ENCODE peak calls at places on chromosomes 11 and 22, in five cellular contexts. L, V, F, X and N are unnamed samples.
A peak's percentile ranks its signal among the peaks of the same experiment; 100 is the strongest.

GRCh38 chr22:40021401-40022000 is 26.7 kb downstream of the FAM83F start:
- DNase-seq in L (no peak), X (no peak), V (no peak), F (no peak), N (no peak)

GRCh38 chr11:100932474-100933100 is 197.0 kb downstream of the PGR start:
- DNase-seq in X (no peak), V (no peak), F (no peak), L (peak; percentile 59), N (no peak)

GRCh38 chr11:62600367-62601113 is 1.1 kb downstream of the MTA2 start:
- DNase-seq in L (no peak), X (no peak), V (no peak), F (no peak), N (peak; percentile 14)

GRCh38 chr22:43273902-43274484 is 69.2 kb downstream of the SCUBE1 start:
- DNase-seq in F (peak; percentile 84), V (peak; percentile 54), L (peak; percentile 71), X (peak; percentile 69), N (peak; percentile 66)

GRCh38 chr22:23833911-23834317 is 4.9 kb downstream of the DERL3 start:
- DNase-seq in V (no peak), X (no peak), L (no peak), F (no peak), N (no peak)

GRCh38 chr22:44399196-44399837 is 86.6 kb upstream of the SHISAL1 start:
- DNase-seq in L (no peak), F (peak; percentile 15), X (no peak), V (no peak), N (no peak)

GRCh38 chr11:82701847-82702520 is 31.7 kb downstream of the FAM181B start:
- DNase-seq in L (peak; percentile 31), X (peak; percentile 81), F (peak; percentile 65), V (peak; percentile 65), N (peak; percentile 62)

GRCh38 chr11:64713031-64713780 is 9.8 kb downstream of the NRXN2 start:
- DNase-seq in L (peak; percentile 23), F (no peak), X (no peak), V (no peak), N (peak; percentile 78)

GRCh38 chr22:24805790-24806662 is at the start of gene SGSM1:
- DNase-seq in F (peak; percentile 89), V (peak; percentile 82), X (peak; percentile 91), L (peak; percentile 71), N (peak; percentile 65)

GRCh38 chr22:17633217-17633997 is 4.9 kb upstream of the ATP6V1E1 start:
- DNase-seq in L (peak; percentile 72), X (no peak), F (no peak), V (no peak), N (peak; percentile 94)

GRCh38 chr22:44777364-44777756 is 25.0 kb downstream of the ARHGAP8 start:
- DNase-seq in V (no peak), F (no peak), L (no peak), X (no peak), N (no peak)

GRCh38 chr11:1305558-1306056 is 3.8 kb downstream of the TOLLIP start:
- DNase-seq in F (peak; percentile 24), L (no peak), X (peak; percentile 36), V (no peak), N (no peak)

GRCh38 chr11:1559103-1559951 is 12.7 kb downstream of the DUSP8 start:
- DNase-seq in V (no peak), F (peak; percentile 74), X (peak; percentile 80), L (peak; percentile 25), N (no peak)

GRCh38 chr11:110759972-110760381 is 47.7 kb upstream of the ARHGAP20 start:
- DNase-seq in L (peak; percentile 32), V (no peak), F (no peak), X (no peak), N (no peak)

GRCh38 chr11:65586247-65586630 is 9.4 kb downstream of the KCNK7 start:
- DNase-seq in V (no peak), L (no peak), X (no peak), F (no peak), N (no peak)

GRCh38 chr22:24330636-24331035 is 60.0 kb downstream of the SPECC1L start:
- DNase-seq in X (no peak), V (no peak), L (no peak), F (no peak), N (peak; percentile 58)

GRCh38 chr11:115612331-115612730 is 108.1 kb upstream of the CADM1 start:
- DNase-seq in X (no peak), V (no peak), L (peak; percentile 51), F (peak; percentile 60), N (no peak)

GRCh38 chr11:112355726-112356125 is 95.1 kb upstream of the PLET1 start:
- DNase-seq in L (no peak), F (peak; percentile 67), X (peak; percentile 56), V (no peak), N (no peak)

GRCh38 chr11:5380740-5381342 is 2.8 kb upstream of the OR51M1 start:
- DNase-seq in X (peak; percentile 70), V (peak; percentile 58), F (peak; percentile 76), L (peak; percentile 70), N (peak; percentile 52)

GRCh38 chr11:128814856-128815705 is 52.0 kb downstream of the KCNJ1 start:
- DNase-seq in X (peak; percentile 83), L (peak; percentile 87), V (peak; percentile 79), F (peak; percentile 88), N (peak; percentile 35)

GRCh38 chr11:81987829-81988472 is 745.7 kb downstream of the FAM181B start:
- DNase-seq in V (no peak), F (no peak), X (no peak), L (peak; percentile 25), N (no peak)

GRCh38 chr22:19895160-19895849 is 40.6 kb upstream of the GNB1L start:
- DNase-seq in X (no peak), F (no peak), L (no peak), V (no peak), N (no peak)
- H2BK12ac ChIP-seq in X (no peak overlapping the region), F (no peak overlapping the region), L (no peak overlapping the region), V (no peak overlapping the region), N (peak overlapping the region; percentile 39)

GRCh38 chr22:49597428-49598039 is 230.1 kb downstream of the BRD1 start:
- DNase-seq in L (no peak), F (no peak), V (no peak), X (no peak), N (no peak)
- H2BK12ac ChIP-seq in L (no peak overlapping the region), F (no peak overlapping the region), V (no peak overlapping the region), X (no peak overlapping the region), N (no peak overlapping the region)

DNA sequence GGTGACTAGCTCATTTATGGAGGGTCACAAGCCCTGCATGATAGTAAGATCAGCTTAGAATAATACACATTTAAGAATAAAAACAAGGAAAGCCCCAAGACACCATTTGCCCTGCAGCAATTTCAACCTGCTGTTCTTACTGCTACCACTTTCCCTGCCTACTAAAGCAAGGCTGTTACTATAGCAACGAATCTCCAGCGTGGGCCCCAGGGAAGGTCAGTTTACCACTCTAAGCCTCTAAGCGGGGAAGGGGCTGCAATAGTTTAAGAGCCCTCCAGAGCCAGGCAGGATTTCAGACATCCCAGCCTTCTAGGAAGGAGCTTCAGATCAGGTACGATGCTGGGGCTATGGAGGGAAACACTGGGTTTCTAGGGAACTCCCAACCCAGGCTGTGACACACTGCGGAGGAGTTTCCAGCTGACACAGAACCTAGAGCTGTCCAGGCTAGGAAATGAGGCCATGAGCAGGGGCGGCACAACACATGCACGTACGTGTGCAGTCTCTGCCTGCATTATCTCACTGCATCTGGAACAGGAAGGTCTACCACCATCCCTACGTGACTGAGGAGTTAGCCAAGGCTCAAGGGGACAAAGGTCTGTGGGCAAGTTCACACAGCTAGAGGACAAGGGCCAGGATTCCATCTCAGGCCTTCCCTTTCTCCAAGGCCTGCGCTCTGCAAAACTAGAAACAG is 20.5 kb downstream of the HPS4 start:
- DNase-seq in V (no peak), X (no peak), L (no peak), F (no peak), N (peak; percentile 96)
- H2BK12ac ChIP-seq in V (no peak overlapping the region), X (no peak overlapping the region), L (no peak overlapping the region), F (no peak overlapping the region), N (no peak overlapping the region)

GRCh38 chr11:102912482-102912830 is 37.7 kb upstream of the MMP12 start:
- DNase-seq in X (no peak), F (no peak), L (no peak), V (no peak), N (no peak)
- H2BK12ac ChIP-seq in X (no peak overlapping the region), F (no peak overlapping the region), L (no peak overlapping the region), V (no peak overlapping the region), N (no peak overlapping the region)